ENCODE peak calls at places on chromosomes 7 and 10, in five cellular contexts. One of them, this sample, is unnamed. For H3K4me1, the result is how much of the 10 kb centered on the place peaks cover.

GRCh38 chr10:131609176-131609575 is 291.6 kb upstream of the PPP2R2D start:
- DNase-seq in neural progenitor cell: no peak
- DNase-seq in thoracic aorta: no peak
- DNase-seq in aorta: no peak
- DNase-seq in mesenchymal stem cell: no peak
- DNase-seq in this sample: no peak

GRCh38 chr7:131203291-131203976 is 124.2 kb upstream of the MKLN1 start:
- DNase-seq in mesenchymal stem cell: no peak
- DNase-seq in aorta: no peak
- DNase-seq in thoracic aorta: no peak
- DNase-seq in neural progenitor cell: no peak
- DNase-seq in this sample: no peak

GRCh38 chr7:105429746-105430612 is 41.3 kb upstream of the SRPK2 start:
- DNase-seq in thoracic aorta: no peak
- DNase-seq in neural progenitor cell: peak
- DNase-seq in mesenchymal stem cell: peak
- DNase-seq in aorta: no peak
- DNase-seq in this sample: peak

GRCh38 chr10:104054430-104054829 is 31.2 kb downstream of the COL17A1 start:
- DNase-seq in neural progenitor cell: no peak
- DNase-seq in mesenchymal stem cell: no peak
- DNase-seq in thoracic aorta: no peak
- DNase-seq in aorta: no peak
- DNase-seq in this sample: peak

GRCh38 chr10:54342058-54342457 is 459.0 kb downstream of the PCDH15 start:
- DNase-seq in mesenchymal stem cell: no peak
- DNase-seq in thoracic aorta: no peak
- DNase-seq in neural progenitor cell: no peak
- DNase-seq in aorta: no peak
- DNase-seq in this sample: no peak

GRCh38 chr7:115229401-115230083 is 307.6 kb downstream of the MDFIC start:
- DNase-seq in thoracic aorta: no peak
- DNase-seq in mesenchymal stem cell: no peak
- DNase-seq in neural progenitor cell: no peak
- DNase-seq in aorta: no peak
- DNase-seq in this sample: no peak

GRCh38 chr7:150453892-150454291 is 3.5 kb downstream of the GIMAP8 start:
- DNase-seq in mesenchymal stem cell: no peak
- DNase-seq in thoracic aorta: no peak
- DNase-seq in neural progenitor cell: no peak
- DNase-seq in aorta: no peak
- DNase-seq in this sample: no peak

GRCh38 chr7:95472521-95473160 is 13.1 kb upstream of the ASB4 start:
- DNase-seq in aorta: no peak
- DNase-seq in neural progenitor cell: peak
- DNase-seq in thoracic aorta: no peak
- DNase-seq in mesenchymal stem cell: no peak
- DNase-seq in this sample: peak

GRCh38 chr10:71243756-71244637 is 31.6 kb downstream of the UNC5B start:
- DNase-seq in neural progenitor cell: no peak
- DNase-seq in aorta: no peak
- DNase-seq in thoracic aorta: no peak
- DNase-seq in mesenchymal stem cell: peak
- DNase-seq in this sample: peak

GRCh38 chr7:31307941-31308340 is 32.6 kb downstream of the NEUROD6 start:
- DNase-seq in neural progenitor cell: no peak
- DNase-seq in thoracic aorta: no peak
- DNase-seq in aorta: no peak
- DNase-seq in mesenchymal stem cell: no peak
- DNase-seq in this sample: no peak

GRCh38 chr7:155510975-155511595 is 35.3 kb downstream of the CNPY1 start:
- DNase-seq in neural progenitor cell: peak
- DNase-seq in aorta: no peak
- DNase-seq in mesenchymal stem cell: no peak
- DNase-seq in thoracic aorta: no peak
- DNase-seq in this sample: no peak

GRCh38 chr10:71604324-71605018 is 115.1 kb downstream of the C10orf105 start:
- DNase-seq in mesenchymal stem cell: no peak
- DNase-seq in neural progenitor cell: no peak
- DNase-seq in thoracic aorta: no peak
- DNase-seq in aorta: no peak
- DNase-seq in this sample: peak

GRCh38 chr7:55307123-55307916 is 57.8 kb upstream of the LANCL2 start:
- DNase-seq in thoracic aorta: no peak
- DNase-seq in neural progenitor cell: peak
- DNase-seq in mesenchymal stem cell: no peak
- DNase-seq in aorta: no peak
- DNase-seq in this sample: peak

GRCh38 chr10:63722537-63722936 is 201.3 kb downstream of the REEP3 start:
- DNase-seq in mesenchymal stem cell: peak
- DNase-seq in thoracic aorta: peak
- DNase-seq in neural progenitor cell: no peak
- DNase-seq in aorta: no peak
- DNase-seq in this sample: peak

GRCh38 chr7:30278386-30278785 is 6.0 kb upstream of the ZNRF2 start:
- DNase-seq in mesenchymal stem cell: no peak
- DNase-seq in thoracic aorta: no peak
- DNase-seq in neural progenitor cell: no peak
- DNase-seq in aorta: no peak
- DNase-seq in this sample: no peak

GRCh38 chr7:129713544-129713943 is 102.0 kb downstream of the NRF1 start:
- DNase-seq in thoracic aorta: no peak
- DNase-seq in neural progenitor cell: no peak
- DNase-seq in aorta: no peak
- DNase-seq in mesenchymal stem cell: no peak
- DNase-seq in this sample: no peak

GRCh38 chr10:3784510-3785250 is at the start of gene KLF6:
- DNase-seq in aorta: no peak
- DNase-seq in mesenchymal stem cell: no peak
- DNase-seq in thoracic aorta: no peak
- DNase-seq in neural progenitor cell: peak
- DNase-seq in this sample: peak

GRCh38 chr7:20269726-20270125 is 52.5 kb upstream of the MACC1 start:
- DNase-seq in neural progenitor cell: no peak
- DNase-seq in mesenchymal stem cell: peak
- DNase-seq in thoracic aorta: no peak
- DNase-seq in aorta: no peak
- DNase-seq in this sample: peak

DNA sequence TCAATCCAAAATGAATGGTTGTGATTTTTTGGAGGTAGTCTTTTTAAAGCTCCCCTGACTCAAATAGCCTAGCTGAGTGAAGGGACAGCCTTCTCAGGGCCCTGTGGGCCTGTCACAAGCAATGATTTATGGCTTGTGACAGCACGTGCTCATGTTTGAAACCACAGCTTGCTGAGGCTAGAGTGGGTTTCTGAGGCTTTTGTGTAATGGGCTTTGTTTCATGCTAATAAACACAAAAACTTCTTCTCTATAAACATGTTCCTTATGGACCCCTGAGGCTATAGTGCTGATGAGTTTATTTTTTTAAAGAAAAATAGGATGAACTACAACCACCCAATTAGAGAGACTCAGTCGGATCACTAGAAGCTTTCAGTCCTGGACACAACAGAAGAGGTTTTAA is 36.1 kb upstream of the BET1 start:
- DNase-seq in thoracic aorta: no peak
- DNase-seq in aorta: no peak
- DNase-seq in neural progenitor cell: peak
- DNase-seq in mesenchymal stem cell: no peak
- DNase-seq in this sample: no peak
- H3K4me1 ChIP-seq in thoracic aorta: under half
- H3K4me1 ChIP-seq in aorta: under half
- H3K4me1 ChIP-seq in neural progenitor cell: under half
- H3K4me1 ChIP-seq in mesenchymal stem cell: under half
- H3K4me1 ChIP-seq in this sample: under half

GRCh38 chr10:79444243-79445119 is 943 bp downstream of the ZCCHC24 start:
- DNase-seq in mesenchymal stem cell: peak
- DNase-seq in neural progenitor cell: peak
- DNase-seq in aorta: peak
- DNase-seq in thoracic aorta: no peak
- DNase-seq in this sample: peak
- H3K4me1 ChIP-seq in mesenchymal stem cell: under half
- H3K4me1 ChIP-seq in neural progenitor cell: under half
- H3K4me1 ChIP-seq in aorta: under half
- H3K4me1 ChIP-seq in thoracic aorta: half or more
- H3K4me1 ChIP-seq in this sample: under half

DNA sequence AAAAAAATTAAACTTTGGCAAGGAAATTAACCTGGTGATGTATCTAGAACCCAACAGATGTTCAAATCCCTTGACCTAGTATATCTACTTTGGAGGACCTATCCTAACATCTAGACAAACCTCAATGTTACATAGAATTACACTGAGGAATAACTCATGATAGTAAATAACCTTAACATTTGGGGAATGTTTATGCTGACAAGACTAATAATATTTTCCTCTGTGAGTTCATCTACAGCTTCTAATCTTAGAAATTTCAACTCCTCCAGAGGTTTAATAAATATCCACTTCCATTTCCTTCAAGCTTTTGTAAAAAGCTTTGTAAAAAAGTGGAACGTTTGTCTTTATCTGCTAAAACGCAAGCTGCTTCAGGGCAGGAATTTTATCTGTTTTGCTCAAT is 12.7 kb downstream of the HIPK2 start:
- DNase-seq in mesenchymal stem cell: peak
- DNase-seq in aorta: no peak
- DNase-seq in thoracic aorta: no peak
- DNase-seq in neural progenitor cell: no peak
- DNase-seq in this sample: no peak
- H3K4me1 ChIP-seq in mesenchymal stem cell: under half
- H3K4me1 ChIP-seq in aorta: under half
- H3K4me1 ChIP-seq in thoracic aorta: under half
- H3K4me1 ChIP-seq in neural progenitor cell: under half
- H3K4me1 ChIP-seq in this sample: under half

GRCh38 chr7:43621729-43622448 is 39.0 kb downstream of the STK17A start:
- DNase-seq in aorta: no peak
- DNase-seq in mesenchymal stem cell: no peak
- DNase-seq in thoracic aorta: no peak
- DNase-seq in neural progenitor cell: no peak
- DNase-seq in this sample: peak

GRCh38 chr7:43625977-43626376 is 43.1 kb downstream of the STK17A start:
- DNase-seq in neural progenitor cell: no peak
- DNase-seq in aorta: no peak
- DNase-seq in thoracic aorta: no peak
- DNase-seq in mesenchymal stem cell: no peak
- DNase-seq in this sample: no peak

GRCh38 chr7:43628431-43628830 is 45.5 kb downstream of the STK17A start:
- DNase-seq in aorta: no peak
- DNase-seq in mesenchymal stem cell: no peak
- DNase-seq in thoracic aorta: no peak
- DNase-seq in neural progenitor cell: no peak
- DNase-seq in this sample: no peak

GRCh38 chr7:43626695-43627094 is 43.8 kb downstream of the STK17A start:
- DNase-seq in neural progenitor cell: no peak
- DNase-seq in thoracic aorta: no peak
- DNase-seq in aorta: no peak
- DNase-seq in mesenchymal stem cell: no peak
- DNase-seq in this sample: no peak

DNA sequence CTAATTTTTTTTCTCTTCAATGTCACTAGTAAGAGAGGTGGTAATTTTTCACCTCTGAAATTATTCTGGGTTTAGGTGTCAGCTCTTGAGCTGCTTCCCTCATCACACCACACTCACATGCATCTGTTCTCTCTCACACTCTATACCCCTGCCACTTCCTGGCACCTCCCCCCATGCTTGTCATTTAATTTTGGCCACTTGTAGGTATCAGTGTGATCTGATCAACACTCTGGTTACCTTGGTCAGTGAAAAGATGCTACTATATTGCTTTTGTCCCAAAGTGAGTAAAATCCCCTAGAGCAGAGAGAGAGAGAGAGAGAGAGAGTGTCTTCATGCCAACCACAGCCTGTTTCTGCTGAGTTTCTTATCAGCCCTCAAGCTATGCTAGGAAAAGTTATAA is 42.5 kb downstream of the STK17A start:
- DNase-seq in aorta: no peak
- DNase-seq in thoracic aorta: no peak
- DNase-seq in mesenchymal stem cell: peak
- DNase-seq in neural progenitor cell: no peak
- DNase-seq in this sample: no peak
- H3K4me1 ChIP-seq in aorta: under half
- H3K4me1 ChIP-seq in thoracic aorta: half or more
- H3K4me1 ChIP-seq in mesenchymal stem cell: under half
- H3K4me1 ChIP-seq in neural progenitor cell: under half
- H3K4me1 ChIP-seq in this sample: under half

DNA sequence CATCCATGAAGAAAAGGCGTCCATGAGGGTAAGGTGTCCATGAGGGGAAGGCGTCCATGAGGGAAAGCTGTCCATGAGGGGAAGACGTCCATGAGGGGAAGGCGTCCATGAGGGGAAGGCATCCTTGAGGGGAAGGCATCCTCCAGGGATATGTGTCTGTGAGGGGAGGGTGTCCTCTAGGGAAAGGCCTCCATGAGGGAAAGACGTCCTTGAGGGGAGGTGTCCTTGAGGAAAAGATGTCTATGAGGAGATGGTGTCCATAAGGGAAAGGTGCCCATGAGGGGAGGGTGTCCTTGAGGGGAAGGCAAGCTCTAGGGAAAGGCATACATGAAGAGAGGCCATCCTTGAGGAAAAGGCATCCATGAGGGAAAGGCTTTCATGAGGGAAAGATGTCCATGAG is 92.6 kb downstream of the INPP5A start:
- DNase-seq in neural progenitor cell: no peak
- DNase-seq in aorta: no peak
- DNase-seq in mesenchymal stem cell: no peak
- DNase-seq in thoracic aorta: no peak
- DNase-seq in this sample: no peak
- H3K4me1 ChIP-seq in neural progenitor cell: under half
- H3K4me1 ChIP-seq in aorta: under half
- H3K4me1 ChIP-seq in mesenchymal stem cell: under half
- H3K4me1 ChIP-seq in thoracic aorta: half or more
- H3K4me1 ChIP-seq in this sample: under half